ENCODE peak calls at places on chromosomes 2 and 18, in nine cellular contexts. J, U, I, R, Q, F, P, W and L are unnamed samples.

GRCh38 chr2:64610456-64610855 is 43.3 kb downstream of the SERTAD2 start:
- DNase-seq in J (no peak), F (no peak), R (no peak), I (no peak), U (no peak), Q (no peak), W (no peak), P (no peak), L (no peak)

GRCh38 chr2:47354817-47355653 is 47.9 kb upstream of the MSH2 start:
- DNase-seq in J (no peak), Q (no peak), I (no peak), R (no peak), P (no peak), F (no peak), U (no peak), W (no peak), L (no peak)

GRCh38 chr2:226637383-226637782 is 162.2 kb downstream of the IRS1 start:
- DNase-seq in I (no peak), U (no peak), J (no peak), W (no peak), R (no peak), F (no peak), Q (no peak), P (no peak), L (no peak)

GRCh38 chr18:66316708-66317107 is 287.2 kb downstream of the CDH19 start:
- DNase-seq in F (no peak), U (no peak), Q (no peak), J (no peak), I (no peak), W (no peak), R (no peak), P (no peak), L (no peak)

GRCh38 chr2:45610281-45611019 is 617 bp downstream of the SRBD1 start:
- DNase-seq in W (peak; percentile 58), P (peak; percentile 56), Q (peak; percentile 73), U (peak; percentile 52), I (no peak), F (peak; percentile 51), R (peak; percentile 8), J (peak; percentile 77), L (peak; percentile 43)

GRCh38 chr2:21019678-21020021 is 24.2 kb downstream of the APOB start:
- DNase-seq in U (no peak), J (no peak), P (no peak), Q (no peak), F (no peak), W (no peak), R (no peak), I (no peak), L (no peak)

GRCh38 chr2:97858442-97858841 is 137.3 kb downstream of the TMEM131 start:
- DNase-seq in R (no peak), P (no peak), U (no peak), Q (no peak), J (no peak), F (no peak), I (no peak), W (no peak), L (no peak)

GRCh38 chr2:222142027-222142426 is 156.8 kb downstream of the PAX3 start:
- DNase-seq in F (no peak), W (no peak), U (no peak), I (no peak), R (no peak), P (no peak), J (no peak), Q (no peak), L (no peak)

GRCh38 chr2:131146255-131146654 is 41.1 kb downstream of the PLEKHB2 start:
- DNase-seq in I (no peak), P (no peak), F (no peak), J (no peak), U (no peak), R (no peak), Q (no peak), W (no peak), L (no peak)

GRCh38 chr2:215332876-215333600 is 21.2 kb downstream of the ATIC start:
- DNase-seq in U (no peak), I (no peak), W (no peak), P (no peak), R (no peak), Q (no peak), J (no peak), F (no peak), L (no peak)

GRCh38 chr2:195531754-195532153 is 125.3 kb upstream of the SLC39A10 start:
- DNase-seq in Q (no peak), J (no peak), F (no peak), R (no peak), P (no peak), I (no peak), U (no peak), W (no peak), L (no peak)

GRCh38 chr2:46164581-46165301 is 132.5 kb upstream of the EPAS1 start:
- DNase-seq in F (peak; percentile 52), I (no peak), P (peak; percentile 76), R (peak; percentile 75), Q (no peak), U (peak; percentile 89), J (peak; percentile 71), W (no peak), L (peak; percentile 95)

GRCh38 chr2:239253705-239254104 is 147.1 kb downstream of the HDAC4 start:
- DNase-seq in R (no peak), F (no peak), P (peak; percentile 23), W (peak; percentile 30), I (no peak), U (no peak), Q (no peak), J (no peak), L (no peak)

GRCh38 chr2:239256297-239256696 is 144.5 kb downstream of the HDAC4 start:
- DNase-seq in F (no peak), P (peak; percentile 20), I (no peak), R (no peak), Q (no peak), J (no peak), U (no peak), W (no peak), L (no peak)

GRCh38 chr2:239257511-239257937 is 143.3 kb downstream of the HDAC4 start:
- DNase-seq in U (no peak), I (no peak), R (no peak), F (no peak), W (no peak), Q (no peak), J (no peak), P (no peak), L (no peak)

GRCh38 chr2:239255218-239255617 is 145.6 kb downstream of the HDAC4 start:
- DNase-seq in I (no peak), Q (no peak), P (no peak), W (no peak), J (no peak), U (no peak), R (no peak), F (no peak), L (no peak)

GRCh38 chr2:239255643-239256042 is 145.2 kb downstream of the HDAC4 start:
- DNase-seq in F (no peak), W (no peak), U (no peak), P (peak; percentile 8), Q (no peak), J (no peak), R (no peak), I (no peak), L (no peak)
- H3K27ac ChIP-seq in F (no peak overlapping the region), W (no peak overlapping the region), U (no peak overlapping the region), P (no peak overlapping the region), Q (no peak overlapping the region), J (no peak overlapping the region), R (no peak overlapping the region), I (no peak overlapping the region), L (no peak overlapping the region)

GRCh38 chr18:13503839-13504238 is 222.5 kb downstream of the FAM210A start:
- DNase-seq in Q (no peak), I (no peak), J (no peak), W (no peak), P (no peak), F (no peak), U (no peak), R (no peak), L (no peak)
- H3K4me1 ChIP-seq in Q (peaks cover 7% of the 10 kb centered on the region), I (no peaks in the 10 kb centered on the region), J (peaks cover 8% of the 10 kb centered on the region), W (no peaks in the 10 kb centered on the region), P (no peaks in the 10 kb centered on the region), F (peaks cover 21% of the 10 kb centered on the region), U (peaks cover 47% of the 10 kb centered on the region), R (peaks cover 11% of the 10 kb centered on the region), L (peaks cover 4% of the 10 kb centered on the region)

DNA sequence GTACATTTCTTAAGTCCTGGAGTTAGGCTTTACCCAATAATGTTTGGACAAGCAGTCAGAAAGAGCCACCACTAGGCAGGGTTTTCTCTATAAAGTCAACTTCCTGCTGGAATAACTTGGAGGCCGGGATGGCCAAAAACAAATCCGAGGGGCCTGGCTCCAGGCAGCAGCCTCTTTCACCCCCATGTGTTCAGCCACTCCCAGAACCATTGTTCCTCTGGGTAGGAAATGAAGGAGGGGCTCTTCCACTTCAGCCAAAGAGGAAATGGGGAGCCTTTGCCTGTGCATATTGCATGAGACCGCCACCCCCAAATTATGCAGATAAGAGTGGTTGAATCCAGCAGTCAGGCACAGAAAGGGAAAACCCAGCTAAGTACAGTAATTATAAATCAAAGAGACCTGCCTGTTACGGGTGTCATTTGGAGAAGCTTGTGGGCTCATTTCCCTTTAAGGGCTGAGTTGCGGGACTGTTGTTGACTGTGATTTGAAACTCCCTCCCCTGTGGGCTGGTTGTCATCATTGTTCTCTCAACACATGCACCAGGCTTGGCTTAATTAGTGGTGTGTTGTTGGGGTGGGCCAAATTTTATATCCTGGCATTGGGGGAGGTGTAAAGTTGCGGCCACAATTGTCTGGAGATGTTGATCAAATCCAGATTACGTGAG is 212.8 kb upstream of the SOX11 start:
- DNase-seq in P (no peak), Q (no peak), U (peak; percentile 31), I (no peak), J (no peak), F (no peak), W (no peak), R (no peak), L (no peak)
- H3K4me3 ChIP-seq in P (no peak overlapping the region), Q (no peak overlapping the region), U (no peak overlapping the region), I (no peak overlapping the region), J (no peak overlapping the region), F (no peak overlapping the region), W (no peak overlapping the region), R (no peak overlapping the region), L (no peak overlapping the region)

DNA sequence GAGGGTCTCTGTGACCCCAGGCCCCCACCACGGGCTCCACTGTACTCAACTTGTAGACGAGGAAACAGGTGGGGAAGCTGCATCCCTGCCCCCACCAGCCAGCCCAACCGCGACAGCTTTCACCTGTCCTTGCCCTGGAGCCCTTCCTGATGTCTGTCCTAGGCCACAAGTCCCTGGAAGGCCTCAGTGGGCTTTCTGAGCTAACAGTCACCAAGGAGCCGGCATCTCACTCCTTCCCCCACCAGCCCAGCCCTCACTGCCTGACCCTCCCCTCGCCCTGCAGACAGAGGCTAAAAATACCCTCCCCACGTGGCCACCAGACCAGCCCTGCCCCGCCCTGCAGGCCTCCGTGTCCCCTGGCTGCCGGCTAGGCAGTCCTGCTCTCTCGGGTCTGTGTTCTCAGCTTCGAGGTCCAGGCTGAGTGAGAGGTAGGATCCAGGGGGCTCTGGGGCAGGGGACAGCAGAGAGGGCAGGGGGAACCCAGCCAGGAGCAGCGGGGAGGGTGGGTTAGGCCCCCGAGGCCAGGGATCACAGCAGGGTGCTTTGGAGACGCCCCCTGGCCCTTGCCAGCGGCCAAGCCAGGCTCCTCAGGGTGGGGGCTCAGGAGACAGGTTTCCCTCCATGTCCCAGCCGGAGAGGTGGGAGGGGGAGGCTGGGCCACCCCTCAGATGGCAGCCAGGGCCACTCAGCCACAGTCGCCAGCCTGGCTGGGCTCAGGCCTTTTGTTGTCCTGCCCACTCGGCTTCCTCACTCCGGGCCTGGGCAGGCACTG is at the start of gene KLHL30:
- DNase-seq in R (peak; percentile 60), J (no peak), Q (no peak), F (no peak), I (no peak), P (no peak), U (peak; percentile 81), W (no peak), L (no peak)
- H3K27ac ChIP-seq in R (peak within 1 kb of the TSS; percentile 42), J (no peak within 1 kb of the TSS), Q (no peak within 1 kb of the TSS), F (no peak within 1 kb of the TSS), I (peak within 1 kb of the TSS; percentile 31), P (no peak within 1 kb of the TSS), U (peak within 1 kb of the TSS; percentile 76), W (no peak within 1 kb of the TSS), L (no peak within 1 kb of the TSS)

GRCh38 chr2:116413659-116414058 is 1400.8 kb upstream of the DDX18 start:
- DNase-seq in W (no peak), P (no peak), F (no peak), Q (no peak), J (no peak), I (no peak), U (no peak), R (no peak), L (no peak)
- H3K4me1 ChIP-seq in W (no peaks in the 10 kb centered on the region), P (no peaks in the 10 kb centered on the region), F (no peaks in the 10 kb centered on the region), Q (no peaks in the 10 kb centered on the region), J (no peaks in the 10 kb centered on the region), I (no peaks in the 10 kb centered on the region), U (no peaks in the 10 kb centered on the region), R (no peaks in the 10 kb centered on the region), L (no peaks in the 10 kb centered on the region)